ENCODE peak calls at places on chromosomes 5 and 9, in eight cellular contexts. X is body of pancreas; Z is suprapubic skin; Y is AG09309; T is AG10803; R is adrenal gland; K is CD4-positive, alpha-beta memory T cell; Q is A549. H is an unnamed sample.

GRCh38 chr5:104635216-104635615 is 1072.6 kb upstream of the NUDT12 start:
- DNase-seq in X (no peak), Z (no peak), Y (no peak), T (no peak), R (no peak), K (no peak), Q (no peak), H (no peak)

GRCh38 chr9:98342819-98343208 is 87.4 kb upstream of the TBC1D2 start:
- DNase-seq in X (no peak), Z (no peak), Y (no peak), T (no peak), R (no peak), K (no peak), Q (no peak), H (no peak)

GRCh38 chr9:6877671-6878161 is 119.9 kb downstream of the KDM4C start:
- DNase-seq in X (no peak), Z (no peak), Y (peak), T (peak), R (no peak), K (no peak), Q (peak), H (peak)

GRCh38 chr9:108933641-108934322 is at the start of gene ELP1:
- DNase-seq in X (peak), Z (peak), Y (peak), T (peak), R (peak), K (peak), Q (peak), H (peak)

GRCh38 chr5:177557041-177557647 is 2.8 kb upstream of the FAM193B start:
- DNase-seq in X (no peak), Z (no peak), Y (no peak), T (no peak), R (no peak), K (no peak), Q (no peak), H (no peak)

GRCh38 chr9:127223810-127224177 is 40.8 kb upstream of the GARNL3 start:
- DNase-seq in X (peak), Z (no peak), Y (no peak), T (no peak), R (no peak), K (no peak), Q (no peak), H (no peak)

GRCh38 chr9:18012170-18012569 is 433.3 kb downstream of the SH3GL2 start:
- DNase-seq in X (no peak), Z (no peak), Y (no peak), T (no peak), R (no peak), K (no peak), Q (no peak), H (no peak)

GRCh38 chr9:131724678-131725077 is 15.2 kb downstream of the RAPGEF1 start:
- DNase-seq in X (no peak), Z (no peak), Y (no peak), T (no peak), R (no peak), K (no peak), Q (no peak), H (no peak)

GRCh38 chr5:170338933-170339779 is 41.6 kb upstream of the LCP2 start:
- DNase-seq in X (no peak), Z (no peak), Y (no peak), T (no peak), R (no peak), K (peak), Q (no peak), H (no peak)

GRCh38 chr9:15136646-15137045 is 170.4 kb downstream of the TTC39B start:
- DNase-seq in X (no peak), Z (no peak), Y (no peak), T (no peak), R (no peak), K (no peak), Q (no peak), H (no peak)

GRCh38 chr5:24487371-24487770 is 157.4 kb downstream of the CDH10 start:
- DNase-seq in X (no peak), Z (no peak), Y (no peak), T (no peak), R (no peak), K (no peak), Q (no peak), H (no peak)

GRCh38 chr5:34743878-34744277 is 87.8 kb downstream of the RAI14 start:
- DNase-seq in X (no peak), Z (no peak), Y (peak), T (peak), R (no peak), K (no peak), Q (no peak), H (peak)

GRCh38 chr5:73841641-73842040 is 215.6 kb downstream of the ARHGEF28 start:
- DNase-seq in X (no peak), Z (no peak), Y (no peak), T (no peak), R (no peak), K (no peak), Q (no peak), H (no peak)

GRCh38 chr9:135562235-135562745 is 734 bp downstream of the PAEP start:
- DNase-seq in X (no peak), Z (no peak), Y (no peak), T (no peak), R (no peak), K (no peak), Q (no peak), H (no peak)

GRCh38 chr5:1108008-1108864 is 3.6 kb downstream of the SLC12A7 start:
- DNase-seq in X (no peak), Z (no peak), Y (no peak), T (no peak), R (no peak), K (no peak), Q (no peak), H (no peak)

GRCh38 chr5:132056610-132057497 is 3.6 kb upstream of the IL3 start:
- DNase-seq in X (peak), Z (peak), Y (no peak), T (no peak), R (peak), K (no peak), Q (no peak), H (no peak)

GRCh38 chr9:33719581-33720374 is 75.6 kb upstream of the PRSS3 start:
- DNase-seq in X (peak), Z (no peak), Y (no peak), T (no peak), R (no peak), K (peak), Q (peak), H (no peak)

GRCh38 chr9:76863832-76864231 is 42.1 kb downstream of the PRUNE2 start:
- DNase-seq in X (no peak), Z (no peak), Y (no peak), T (no peak), R (no peak), K (no peak), Q (no peak), H (no peak)

GRCh38 chr9:114738581-114739316 is 56.8 kb upstream of the TEX48 start:
- DNase-seq in X (peak), Z (peak), Y (peak), T (peak), R (peak), K (peak), Q (peak), H (no peak)

GRCh38 chr5:180105827-180106312 is 34.3 kb upstream of the RNF130 start:
- DNase-seq in X (no peak), Z (no peak), Y (no peak), T (no peak), R (no peak), K (no peak), Q (no peak), H (no peak)

GRCh38 chr5:172399826-172400225 is 54.5 kb downstream of the SH3PXD2B start:
- DNase-seq in X (no peak), Z (no peak), Y (no peak), T (no peak), R (no peak), K (no peak), Q (no peak), H (no peak)

GRCh38 chr5:143796110-143796509 is 15.9 kb upstream of the HMHB1 start:
- DNase-seq in X (no peak), Z (no peak), Y (no peak), T (no peak), R (no peak), K (no peak), Q (no peak), H (no peak)

GRCh38 chr9:126481862-126482261 is 131.9 kb upstream of the LMX1B start:
- DNase-seq in X (no peak), Z (no peak), Y (no peak), T (no peak), R (no peak), K (no peak), Q (no peak), H (no peak)

GRCh38 chr9:134136117-134136996 is 475 bp downstream of the WDR5 start:
- DNase-seq in X (peak), Z (no peak), Y (no peak), T (no peak), R (peak), K (peak), Q (peak), H (no peak)

GRCh38 chr9:22382331-22382730 is 64.3 kb upstream of the DMRTA1 start:
- DNase-seq in X (no peak), Z (no peak), Y (no peak), T (no peak), R (no peak), K (no peak), Q (no peak), H (no peak)

GRCh38 chr5:154179846-154180710 is 10.5 kb upstream of the GALNT10 start:
- DNase-seq in X (peak), Z (no peak), Y (no peak), T (peak), R (peak), K (no peak), Q (peak), H (no peak)

GRCh38 chr9:86585422-86586143 is 231.4 kb upstream of the TUT7 start:
- DNase-seq in X (no peak), Z (no peak), Y (no peak), T (no peak), R (no peak), K (no peak), Q (no peak), H (no peak)
- H3K4me3 ChIP-seq in X (no peak), Z (peak), Y (peak), T (peak), R (peak), K (no peak), Q (no peak), H (peak)

GRCh38 chr5:107705390-107706014 is 34.8 kb upstream of the EFNA5 start:
- DNase-seq in X (no peak), Z (no peak), Y (peak), T (peak), R (no peak), K (no peak), Q (no peak), H (peak)
- H3K4me3 ChIP-seq in X (no peak), Z (no peak), Y (no peak), T (no peak), R (no peak), K (no peak), Q (no peak), H (no peak)

GRCh38 chr9:92619601-92620300 is 50.2 kb downstream of the IPPK start:
- DNase-seq in X (no peak), Z (no peak), Y (no peak), T (no peak), R (peak), K (no peak), Q (no peak), H (no peak)
- H3K4me3 ChIP-seq in X (no peak), Z (no peak), Y (no peak), T (no peak), R (no peak), K (no peak), Q (no peak), H (no peak)

GRCh38 chr5:26894719-26895263 is 143.6 kb downstream of the CDH9 start:
- DNase-seq in X (no peak), Z (no peak), Y (no peak), T (no peak), R (no peak), K (no peak), Q (no peak), H (no peak)

GRCh38 chr5:26889810-26890209 is 148.6 kb downstream of the CDH9 start:
- DNase-seq in X (no peak), Z (no peak), Y (no peak), T (no peak), R (no peak), K (no peak), Q (no peak), H (no peak)

GRCh38 chr5:26893078-26893477 is 145.3 kb downstream of the CDH9 start:
- DNase-seq in X (no peak), Z (no peak), Y (no peak), T (no peak), R (no peak), K (no peak), Q (no peak), H (no peak)
- H3K4me3 ChIP-seq in X (no peak), Z (no peak), Y (no peak), T (no peak), R (no peak), K (no peak), Q (no peak), H (no peak)

H was measured in AG04449.